ENCODE peak calls at places on chromosomes 11 and 22, in seven cellular contexts. I is chondrocyte, B is psoas muscle, Y is T-helper 1 cell, Z is GM13976, N is BJ, D is cardiac fibroblast. P is an unnamed sample.

GRCh38 chr11:72511393-72512047 is 77.2 kb upstream of the CLPB start:
- DNase-seq in I (no peak), B (no peak), Y (no peak), Z (no peak), N (no peak), D (peak; percentile 81), P (no peak)

GRCh38 chr11:36273110-36273509 is 16.1 kb downstream of the COMMD9 start:
- DNase-seq in I (no peak), B (no peak), Y (no peak), Z (no peak), N (no peak), D (no peak), P (no peak)

GRCh38 chr11:65640483-65641207 is 2.7 kb downstream of the SIPA1 start:
- DNase-seq in I (no peak), B (peak; percentile 59), Y (no peak), Z (peak; percentile 54), N (no peak), D (no peak), P (no peak)

GRCh38 chr11:69912911-69913451 is 93.8 kb upstream of the FGF3 start:
- DNase-seq in I (peak; percentile 67), B (no peak), Y (no peak), Z (no peak), N (no peak), D (no peak), P (no peak)

GRCh38 chr22:28911279-28911640 is 27.9 kb downstream of the ZNRF3 start:
- DNase-seq in I (peak; percentile 29), B (no peak), Y (no peak), Z (no peak), N (no peak), D (no peak), P (no peak)

GRCh38 chr11:84800755-84801346 is 826.3 kb downstream of the DLG2 start:
- DNase-seq in I (no peak), B (no peak), Y (no peak), Z (no peak), N (no peak), D (peak; percentile 71), P (peak; percentile 10)

GRCh38 chr22:46036558-46037408 is 59.8 kb upstream of the WNT7B start:
- DNase-seq in I (peak; percentile 58), B (no peak), Y (peak; percentile 56), Z (no peak), N (no peak), D (peak; percentile 23), P (no peak)

GRCh38 chr11:107457205-107457557 is 444 bp downstream of the CWF19L2 start:
- DNase-seq in I (no peak), B (no peak), Y (no peak), Z (no peak), N (no peak), D (no peak), P (no peak)

GRCh38 chr11:41201156-41201555 is 258.3 kb downstream of the LRRC4C start:
- DNase-seq in I (no peak), B (no peak), Y (no peak), Z (peak; percentile 14), N (no peak), D (peak; percentile 10), P (peak; percentile 3)

GRCh38 chr22:29072979-29073617 is at the start of gene KREMEN1:
- DNase-seq in I (no peak), B (no peak), Y (no peak), Z (no peak), N (no peak), D (no peak), P (no peak)

GRCh38 chr11:61659413-61660196 is 20.6 kb upstream of the DAGLA start:
- DNase-seq in I (no peak), B (no peak), Y (no peak), Z (no peak), N (no peak), D (peak; percentile 13), P (no peak)

GRCh38 chr22:46352691-46353386 is 17.3 kb downstream of the TRMU start:
- DNase-seq in I (peak; percentile 76), B (peak; percentile 65), Y (no peak), Z (no peak), N (no peak), D (peak; percentile 50), P (peak; percentile 9)

GRCh38 chr22:21025763-21026755 is 6.3 kb downstream of the SLC7A4 start:
- DNase-seq in I (no peak), B (no peak), Y (no peak), Z (peak; percentile 25), N (no peak), D (no peak), P (no peak)

GRCh38 chr11:4134844-4135243 is 40.2 kb downstream of the RRM1 start:
- DNase-seq in I (no peak), B (no peak), Y (no peak), Z (no peak), N (peak; percentile 37), D (peak; percentile 70), P (no peak)

GRCh38 chr22:20438678-20439492 is 1.3 kb upstream of the SCARF2 start:
- DNase-seq in I (peak; percentile 89), B (no peak), Y (no peak), Z (no peak), N (no peak), D (peak; percentile 33), P (no peak)

GRCh38 chr22:27982630-27983180 is 63.6 kb upstream of the PITPNB start:
- DNase-seq in I (no peak), B (no peak), Y (no peak), Z (no peak), N (no peak), D (no peak), P (no peak)

GRCh38 chr11:6911946-6912345 is 8.9 kb upstream of the OR2D3 start:
- DNase-seq in I (no peak), B (no peak), Y (no peak), Z (no peak), N (no peak), D (peak; percentile 67), P (no peak)

GRCh38 chr11:33941637-33942160 is 49.8 kb upstream of the LMO2 start:
- DNase-seq in I (no peak), B (no peak), Y (no peak), Z (peak; percentile 44), N (no peak), D (peak; percentile 78), P (no peak)

GRCh38 chr11:95230054-95231034 is 658 bp downstream of the SESN3 start:
- DNase-seq in I (peak; percentile 81), B (peak; percentile 17), Y (peak; percentile 12), Z (no peak), N (no peak), D (peak; percentile 23), P (no peak)

GRCh38 chr22:49052023-49052538 is 775.6 kb downstream of the BRD1 start:
- DNase-seq in I (no peak), B (no peak), Y (no peak), Z (no peak), N (no peak), D (no peak), P (no peak)

GRCh38 chr11:72223615-72224586 is 666 bp upstream of the INPPL1 start:
- DNase-seq in I (no peak), B (peak; percentile 79), Y (no peak), Z (peak; percentile 78), N (peak; percentile 13), D (peak; percentile 69), P (no peak)

GRCh38 chr11:18701614-18702216 is 3.1 kb downstream of the TMEM86A start:
- DNase-seq in I (peak; percentile 76), B (no peak), Y (no peak), Z (no peak), N (no peak), D (no peak), P (no peak)

GRCh38 chr11:47504910-47505309 is 48.0 kb downstream of the CELF1 start:
- DNase-seq in I (no peak), B (no peak), Y (no peak), Z (no peak), N (no peak), D (no peak), P (no peak)

GRCh38 chr22:29517215-29517908 is 36.2 kb downstream of the THOC5 start:
- DNase-seq in I (no peak), B (no peak), Y (no peak), Z (no peak), N (no peak), D (no peak), P (no peak)

P was measured in HFF-Myc.